ENCODE peak calls at places on chromosomes 3 and 15, in seven cellular contexts. O is T-cell; K is neural crest cell; D is NCI-H2171; L is HS-5; T is stimulated activated effector memory CD8-positive, alpha-beta T cell treated with anti-CD3 and anti-CD28 coated beads, Interleukin-12 subunit alpha, Interleukin-12 subunit beta, amount 100 ng/mL, for 72 hours; J is SK-N-MC. P is an unnamed sample.

GRCh38 chr15:77035999-77036471 is 34.9 kb downstream of the TSPAN3 start:
- DNase-seq in L (no peak), O (no peak), T (no peak), K (no peak), D (no peak), J (no peak), P (no peak)

GRCh38 chr3:14489641-14490040 is 50.5 kb downstream of the GRIP2 start:
- DNase-seq in K (no peak), T (no peak), J (no peak), D (no peak), L (no peak), O (no peak), P (no peak)

GRCh38 chr3:103184772-103185171 is 750.0 kb downstream of the ZPLD1 start:
- DNase-seq in K (no peak), J (no peak), D (no peak), O (no peak), T (no peak), L (no peak), P (no peak)

GRCh38 chr15:83927704-83928391 is 273.9 kb downstream of the ADAMTSL3 start:
- DNase-seq in J (no peak), O (no peak), D (no peak), L (no peak), K (no peak), T (no peak), P (no peak)

GRCh38 chr15:83671603-83672002 is 17.7 kb downstream of the ADAMTSL3 start:
- DNase-seq in K (no peak), O (no peak), J (no peak), D (no peak), L (no peak), T (no peak), P (no peak)

GRCh38 chr15:68187559-68187958 is 17.6 kb downstream of the CALML4 start:
- DNase-seq in L (no peak), T (no peak), K (no peak), D (peak), O (no peak), J (no peak), P (peak)

GRCh38 chr15:71224024-71224423 is 108.8 kb downstream of the THSD4 start:
- DNase-seq in K (no peak), J (no peak), O (no peak), T (no peak), D (no peak), L (no peak), P (no peak)

GRCh38 chr3:16849240-16849639 is 35.5 kb upstream of the PLCL2 start:
- DNase-seq in K (peak), D (peak), O (peak), J (no peak), T (peak), L (no peak), P (no peak)

GRCh38 chr3:152621967-152622812 is 212.7 kb upstream of the P2RY1 start:
- DNase-seq in J (no peak), K (no peak), L (no peak), T (no peak), D (no peak), O (no peak), P (no peak)

GRCh38 chr3:8760091-8760490 is 9.3 kb downstream of the OXTR start:
- DNase-seq in D (no peak), K (no peak), O (no peak), L (no peak), J (no peak), T (no peak), P (no peak)

GRCh38 chr15:74632601-74633000 is 17.0 kb downstream of the CLK3 start:
- DNase-seq in L (no peak), T (no peak), D (no peak), J (no peak), O (no peak), K (no peak), P (no peak)

GRCh38 chr15:81165565-81165964 is 31.1 kb upstream of the IL16 start:
- DNase-seq in T (no peak), O (no peak), L (no peak), K (no peak), J (no peak), D (no peak), P (no peak)

GRCh38 chr3:17985658-17986392 is 243.4 kb upstream of the TBC1D5 start:
- DNase-seq in D (no peak), O (no peak), K (no peak), L (no peak), T (no peak), J (no peak), P (no peak)

GRCh38 chr3:112984485-112984884 is 6.3 kb upstream of the GTPBP8 start:
- DNase-seq in L (no peak), T (no peak), K (no peak), J (no peak), D (peak), O (peak), P (no peak)

GRCh38 chr3:128297401-128298138 is 144.3 kb downstream of the EEFSEC start:
- DNase-seq in T (no peak), D (no peak), O (no peak), J (peak), K (no peak), L (no peak), P (no peak)

GRCh38 chr3:152779649-152780048 is 55.3 kb upstream of the P2RY1 start:
- DNase-seq in J (no peak), O (no peak), K (no peak), T (no peak), L (peak), D (no peak), P (no peak)

GRCh38 chr15:65189102-65189740 is 4.1 kb upstream of the CLPX start:
- DNase-seq in K (peak), T (no peak), J (peak), O (no peak), L (no peak), D (peak), P (peak)

GRCh38 chr15:94119215-94119815 is 112.0 kb upstream of the MCTP2 start:
- DNase-seq in K (no peak), T (no peak), O (no peak), J (no peak), L (no peak), D (no peak), P (no peak)

GRCh38 chr3:197371521-197372075 is 73.2 kb upstream of the DLG1 start:
- DNase-seq in T (no peak), L (no peak), K (no peak), J (peak), D (peak), O (no peak), P (no peak)

GRCh38 chr3:156378871-156379270 is 176.0 kb downstream of the SSR3 start:
- DNase-seq in D (no peak), T (no peak), K (no peak), L (no peak), O (no peak), J (no peak), P (no peak)

GRCh38 chr15:32029409-32029861 is 880 bp upstream of the CHRNA7 start:
- DNase-seq in K (peak), J (no peak), D (peak), T (no peak), O (no peak), L (no peak), P (peak)

GRCh38 chr15:67736810-67737209 is 88.5 kb upstream of the SKOR1 start:
- DNase-seq in O (no peak), T (no peak), J (no peak), L (no peak), K (no peak), D (no peak), P (no peak)

GRCh38 chr3:168453623-168454022 is 357.9 kb upstream of the GOLIM4 start:
- DNase-seq in O (no peak), L (no peak), T (no peak), D (no peak), J (no peak), K (no peak), P (no peak)

GRCh38 chr3:10601131-10601856 is 95.9 kb upstream of the ATP2B2 start:
- DNase-seq in L (no peak), T (no peak), J (no peak), O (no peak), K (no peak), D (no peak), P (peak)